ENCODE peak calls at places on chromosomes 11 and 22, in four cellular contexts. One of them, this sample, is unnamed.

GRCh38 chr11:64844330-64845124 is at the start of gene CDC42BPG:
- DNase-seq in H1: peak
- DNase-seq in IMR-90: peak
- DNase-seq in H9: peak
- DNase-seq in this sample: peak

GRCh38 chr11:116513894-116514293 is 258.9 kb downstream of the BUD13 start:
- DNase-seq in H9: peak
- DNase-seq in IMR-90: peak
- DNase-seq in H1: peak
- DNase-seq in this sample: peak

GRCh38 chr11:119361056-119361787 is 14.7 kb upstream of the MFRP start:
- DNase-seq in H1: no peak
- DNase-seq in IMR-90: peak
- DNase-seq in H9: peak
- DNase-seq in this sample: peak

GRCh38 chr11:34044664-34045485 is 6.7 kb upstream of the CAPRIN1 start:
- DNase-seq in H9: peak
- DNase-seq in H1: peak
- DNase-seq in IMR-90: peak
- DNase-seq in this sample: peak

GRCh38 chr11:65251476-65251875 is 10.3 kb upstream of the POLA2 start:
- DNase-seq in H9: no peak
- DNase-seq in IMR-90: peak
- DNase-seq in H1: no peak
- DNase-seq in this sample: no peak

GRCh38 chr11:129223260-129223659 is 31.1 kb upstream of the ARHGAP32 start:
- DNase-seq in IMR-90: no peak
- DNase-seq in H9: no peak
- DNase-seq in H1: no peak
- DNase-seq in this sample: no peak

GRCh38 chr11:46471943-46472661 is 80.5 kb upstream of the CHRM4 start:
- DNase-seq in H1: no peak
- DNase-seq in H9: no peak
- DNase-seq in IMR-90: no peak
- DNase-seq in this sample: no peak

GRCh38 chr11:64923944-64924909 is at the start of gene PPP2R5B:
- DNase-seq in H9: peak
- DNase-seq in H1: peak
- DNase-seq in IMR-90: peak
- DNase-seq in this sample: peak

GRCh38 chr11:117232911-117233409 is 489 bp downstream of the RNF214 start:
- DNase-seq in H9: peak
- DNase-seq in IMR-90: no peak
- DNase-seq in H1: peak
- DNase-seq in this sample: no peak

GRCh38 chr11:44865866-44866272 is 84.8 kb downstream of the TP53I11 start:
- DNase-seq in H9: no peak
- DNase-seq in IMR-90: no peak
- DNase-seq in H1: no peak
- DNase-seq in this sample: no peak

GRCh38 chr11:27395556-27396258 is 32.7 kb upstream of the CCDC34 start:
- DNase-seq in IMR-90: peak
- DNase-seq in H1: no peak
- DNase-seq in H9: no peak
- DNase-seq in this sample: peak

DNA sequence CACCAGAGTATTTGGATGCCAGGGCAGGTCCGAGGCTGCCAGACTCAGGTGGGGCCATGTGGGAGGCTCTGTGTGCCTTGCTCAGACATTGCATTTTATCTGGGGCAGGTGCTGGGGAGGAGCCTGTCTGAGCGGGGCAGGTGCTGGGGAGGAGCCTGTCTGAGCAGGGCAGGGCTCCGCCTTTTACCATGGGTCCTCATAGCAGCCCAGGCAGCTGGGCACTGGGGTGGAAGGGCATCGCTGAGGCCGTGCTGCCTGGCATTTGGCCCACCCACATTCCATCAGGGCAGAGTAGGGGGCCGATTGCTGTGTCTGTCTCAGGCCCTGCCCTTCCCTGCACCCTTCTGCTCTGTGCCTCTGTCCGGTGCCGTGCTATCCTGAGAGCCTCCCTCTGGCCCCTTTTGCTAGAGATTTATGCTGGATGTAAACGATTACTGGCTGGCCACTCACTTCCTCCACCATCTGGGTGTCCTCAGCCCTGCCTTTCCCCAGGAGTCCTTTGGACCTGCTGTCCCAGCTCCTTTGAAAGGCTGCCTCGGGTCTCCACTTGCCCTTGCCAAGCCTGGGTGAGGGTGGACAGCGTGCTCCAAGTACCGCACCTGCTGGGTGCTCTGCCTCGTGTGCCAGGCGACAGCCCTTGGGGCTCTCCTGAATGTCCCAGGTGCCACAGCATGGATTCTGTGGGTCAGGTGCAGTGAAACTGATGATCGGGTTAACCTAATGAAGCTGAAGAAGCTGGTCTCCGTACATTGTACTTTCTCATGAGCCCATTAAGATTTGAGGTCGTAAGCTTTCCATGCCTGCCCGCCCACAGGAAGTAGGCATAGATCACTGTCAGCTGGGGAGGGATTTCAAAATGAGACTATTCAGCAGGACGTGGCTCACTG is 281.6 kb downstream of the TBC1D22A start:
- DNase-seq in IMR-90: peak
- DNase-seq in H1: no peak
- DNase-seq in H9: peak
- DNase-seq in this sample: no peak
- H2BK15ac ChIP-seq in IMR-90: no peak
- H2BK15ac ChIP-seq in H1: no peak
- H2BK15ac ChIP-seq in H9: no peak
- H2BK15ac ChIP-seq in this sample: no peak

GRCh38 chr22:33204408-33204807 is 146.2 kb upstream of the SYN3 start:
- DNase-seq in IMR-90: no peak
- DNase-seq in H9: no peak
- DNase-seq in H1: no peak
- DNase-seq in this sample: no peak
- H3K56ac ChIP-seq in IMR-90: no peak
- H3K56ac ChIP-seq in H9: no peak
- H3K56ac ChIP-seq in H1: no peak
- H3K56ac ChIP-seq in this sample: no peak

GRCh38 chr22:38831166-38831945 is 12.5 kb downstream of the NPTXR start:
- DNase-seq in H1: no peak
- DNase-seq in H9: no peak
- DNase-seq in IMR-90: peak
- DNase-seq in this sample: no peak

GRCh38 chr22:38830026-38830844 is 13.6 kb downstream of the NPTXR start:
- DNase-seq in H1: no peak
- DNase-seq in IMR-90: no peak
- DNase-seq in H9: no peak
- DNase-seq in this sample: no peak

GRCh38 chr22:38830845-38831108 is 13.1 kb downstream of the NPTXR start:
- DNase-seq in H1: no peak
- DNase-seq in IMR-90: no peak
- DNase-seq in H9: no peak
- DNase-seq in this sample: no peak

GRCh38 chr22:38833061-38833460 is 10.8 kb downstream of the NPTXR start:
- DNase-seq in H1: no peak
- DNase-seq in H9: no peak
- DNase-seq in IMR-90: no peak
- DNase-seq in this sample: no peak

GRCh38 chr22:38832005-38832978 is 11.5 kb downstream of the NPTXR start:
- DNase-seq in IMR-90: no peak
- DNase-seq in H9: no peak
- DNase-seq in H1: no peak
- DNase-seq in this sample: no peak
- H2BK15ac ChIP-seq in IMR-90: no peak
- H2BK15ac ChIP-seq in H9: no peak
- H2BK15ac ChIP-seq in H1: no peak
- H2BK15ac ChIP-seq in this sample: no peak

DNA sequence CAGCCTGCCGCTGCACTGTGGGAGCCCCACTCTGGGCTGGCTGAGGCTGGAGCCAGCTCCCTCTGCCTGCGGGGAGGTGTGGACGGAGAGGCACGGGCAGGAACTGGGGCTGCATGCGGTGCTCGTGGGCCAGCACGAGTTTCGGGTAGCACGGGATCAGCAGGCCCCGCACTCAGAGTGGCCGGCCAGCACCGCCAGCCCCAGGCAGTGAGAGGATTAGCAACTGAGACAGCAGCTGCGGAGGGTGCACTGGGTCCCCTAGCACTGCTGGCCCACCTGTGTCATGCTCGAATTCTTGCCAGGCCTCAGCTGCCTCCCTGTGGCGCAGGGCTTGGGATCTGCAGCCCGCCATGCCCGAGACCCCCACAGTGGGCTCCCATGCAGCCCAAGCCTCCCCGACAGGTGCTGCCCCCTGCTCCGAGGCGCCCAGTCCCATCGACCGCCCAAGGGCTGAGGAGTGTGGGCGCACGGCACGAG is 24.0 kb upstream of the OR5B21 start:
- DNase-seq in IMR-90: no peak
- DNase-seq in H1: no peak
- DNase-seq in H9: no peak
- DNase-seq in this sample: no peak
- H3K56ac ChIP-seq in IMR-90: no peak
- H3K56ac ChIP-seq in H1: no peak
- H3K56ac ChIP-seq in H9: no peak
- H3K56ac ChIP-seq in this sample: no peak

DNA sequence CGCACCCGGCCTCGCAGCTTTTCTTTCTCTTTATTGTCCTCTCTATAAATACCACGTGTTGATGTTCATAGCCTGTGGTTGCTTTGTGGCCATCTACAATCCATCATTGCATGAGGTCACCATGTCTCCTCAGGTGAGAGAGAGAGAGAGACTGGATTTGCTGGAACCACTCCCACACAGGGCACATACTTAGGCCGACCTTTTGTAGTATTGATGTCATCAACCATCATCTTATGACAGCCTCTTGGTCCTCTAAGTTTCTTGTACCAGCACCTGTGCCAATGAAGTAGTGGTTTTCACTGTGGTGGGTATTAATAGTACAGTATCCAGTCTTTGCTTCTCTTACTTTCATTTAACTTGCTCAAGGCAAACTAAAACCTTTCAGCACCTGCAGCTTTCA is 22.8 kb upstream of the P2RY6 start:
- DNase-seq in H9: peak
- DNase-seq in H1: no peak
- DNase-seq in IMR-90: peak
- DNase-seq in this sample: no peak
- H2BK15ac ChIP-seq in H9: no peak
- H2BK15ac ChIP-seq in H1: no peak
- H2BK15ac ChIP-seq in IMR-90: no peak
- H2BK15ac ChIP-seq in this sample: no peak

GRCh38 chr11:76772783-76773106 is 10.4 kb upstream of the TSKU start:
- DNase-seq in IMR-90: no peak
- DNase-seq in H1: no peak
- DNase-seq in H9: no peak
- DNase-seq in this sample: no peak

GRCh38 chr11:76776472-76776871 is 6.7 kb upstream of the TSKU start:
- DNase-seq in H9: no peak
- DNase-seq in H1: no peak
- DNase-seq in IMR-90: no peak
- DNase-seq in this sample: no peak

GRCh38 chr11:76772100-76772782 is 10.9 kb upstream of the TSKU start:
- DNase-seq in IMR-90: peak
- DNase-seq in H9: no peak
- DNase-seq in H1: no peak
- DNase-seq in this sample: peak

GRCh38 chr11:76771446-76772099 is 11.6 kb upstream of the TSKU start:
- DNase-seq in H1: no peak
- DNase-seq in H9: no peak
- DNase-seq in IMR-90: no peak
- DNase-seq in this sample: no peak

DNA sequence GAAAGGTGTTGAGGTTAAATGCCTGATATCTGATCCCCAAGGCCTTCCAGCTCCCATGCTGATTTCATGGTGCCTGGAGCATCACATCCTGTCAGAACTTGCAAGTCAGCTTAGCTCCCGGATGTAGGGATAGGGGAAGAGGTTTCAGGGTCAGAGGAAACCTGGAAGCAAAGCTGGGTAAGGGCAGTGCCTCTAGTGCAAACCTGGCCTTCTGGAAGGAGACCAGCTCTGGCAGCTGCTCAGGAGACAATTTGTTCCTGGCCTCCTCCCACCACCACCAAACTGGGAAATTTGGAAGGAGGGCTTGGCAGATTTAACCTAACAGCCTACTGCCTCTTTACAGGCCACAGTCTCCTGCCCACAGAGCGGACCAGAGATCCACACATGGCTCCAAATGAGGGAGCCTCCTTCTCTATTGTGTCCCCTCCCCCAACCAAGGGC is 9.2 kb upstream of the TSKU start:
- DNase-seq in IMR-90: no peak
- DNase-seq in H1: no peak
- DNase-seq in H9: no peak
- DNase-seq in this sample: peak
- H3K56ac ChIP-seq in IMR-90: no peak
- H3K56ac ChIP-seq in H1: no peak
- H3K56ac ChIP-seq in H9: no peak
- H3K56ac ChIP-seq in this sample: peak

GRCh38 chr11:75472081-75472732 is 39.2 kb upstream of the KLHL35 start:
- DNase-seq in H9: no peak
- DNase-seq in IMR-90: no peak
- DNase-seq in H1: no peak
- DNase-seq in this sample: no peak

GRCh38 chr11:75474878-75475766 is 42.1 kb upstream of the KLHL35 start:
- DNase-seq in H9: peak
- DNase-seq in H1: peak
- DNase-seq in IMR-90: peak
- DNase-seq in this sample: peak

GRCh38 chr11:75473684-75474083 is 40.7 kb upstream of the KLHL35 start:
- DNase-seq in H1: no peak
- DNase-seq in IMR-90: no peak
- DNase-seq in H9: no peak
- DNase-seq in this sample: no peak

GRCh38 chr11:75475767-75476650 is 43.0 kb upstream of the KLHL35 start:
- DNase-seq in IMR-90: peak
- DNase-seq in H1: no peak
- DNase-seq in H9: no peak
- DNase-seq in this sample: no peak

DNA sequence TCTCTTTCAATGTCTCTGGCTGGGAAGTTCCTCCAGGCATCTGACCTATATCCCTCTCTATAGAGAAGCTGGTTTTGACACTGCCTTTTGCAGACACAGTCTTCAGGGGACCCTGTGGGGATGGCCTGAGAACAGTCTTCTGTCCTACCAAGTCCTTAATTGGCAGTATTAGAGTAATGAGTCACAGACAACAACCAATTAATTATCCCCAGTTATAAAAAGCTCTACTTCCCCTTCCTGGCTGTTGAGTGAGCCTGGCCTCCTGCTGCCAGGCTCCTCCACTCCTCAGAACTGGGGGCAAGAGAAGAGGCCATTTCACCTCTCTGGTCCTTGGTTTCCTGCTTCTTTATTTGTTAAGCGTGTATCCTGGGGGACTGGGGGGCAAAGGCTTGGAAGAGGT is 41.2 kb upstream of the KLHL35 start:
- DNase-seq in IMR-90: peak
- DNase-seq in H1: no peak
- DNase-seq in H9: no peak
- DNase-seq in this sample: no peak
- H2BK15ac ChIP-seq in IMR-90: no peak
- H2BK15ac ChIP-seq in H1: no peak
- H2BK15ac ChIP-seq in H9: no peak
- H2BK15ac ChIP-seq in this sample: no peak

This sample was measured in mesendoderm.